ENCODE peak calls at places on chromosomes 12 and 14, in five cellular contexts. D, F, R, Z and J are unnamed samples.

GRCh38 chr12:67714648-67715047 is 66.1 kb downstream of the DYRK2 start:
- DNase-seq in D (no peak), F (peak; percentile 46), R (no peak), Z (no peak), J (no peak)

GRCh38 chr12:101780599-101780998 is 41.3 kb upstream of the SYCP3 start:
- DNase-seq in D (no peak), F (no peak), R (no peak), Z (no peak), J (no peak)

GRCh38 chr12:5203274-5203673 is 159.6 kb downstream of the KCNA5 start:
- DNase-seq in D (no peak), F (no peak), R (no peak), Z (no peak), J (no peak)

GRCh38 chr14:68081489-68081888 is 261.9 kb downstream of the RAD51B start:
- DNase-seq in D (no peak), F (no peak), R (no peak), Z (no peak), J (no peak)

GRCh38 chr14:94373708-94374107 is 14.7 kb downstream of the SERPINA1 start:
- DNase-seq in D (no peak), F (peak; percentile 80), R (no peak), Z (peak; percentile 73), J (no peak)

GRCh38 chr14:23079716-23080115 is 15.2 kb downstream of the ACIN1 start:
- DNase-seq in D (no peak), F (peak; percentile 63), R (no peak), Z (no peak), J (no peak)

GRCh38 chr12:3820122-3820521 is 53.1 kb downstream of the PARP11 start:
- DNase-seq in D (no peak), F (peak; percentile 43), R (no peak), Z (no peak), J (no peak)

GRCh38 chr12:124767075-124767821 is 96.4 kb downstream of the SCARB1 start:
- DNase-seq in D (peak; percentile 90), F (no peak), R (peak; percentile 82), Z (no peak), J (peak; percentile 93)

GRCh38 chr14:51244591-51244990 is 4.5 kb downstream of the TMX1 start:
- DNase-seq in D (no peak), F (no peak), R (no peak), Z (no peak), J (no peak)

GRCh38 chr12:92468358-92469020 is 234.3 kb upstream of the PLEKHG7 start:
- DNase-seq in D (no peak), F (no peak), R (no peak), Z (no peak), J (no peak)

GRCh38 chr14:77267937-77268699 is 2.9 kb downstream of the NGB start:
- DNase-seq in D (no peak), F (no peak), R (no peak), Z (no peak), J (no peak)

GRCh38 chr14:77271113-77271710 is at the start of gene NGB:
- DNase-seq in D (no peak), F (no peak), R (no peak), Z (no peak), J (no peak)

GRCh38 chr14:77270361-77271112 is 469 bp downstream of the NGB start:
- DNase-seq in D (no peak), F (no peak), R (no peak), Z (no peak), J (no peak)

GRCh38 chr14:77266336-77266735 is 4.7 kb downstream of the NGB start:
- DNase-seq in D (no peak), F (no peak), R (no peak), Z (no peak), J (no peak)

GRCh38 chr14:77268989-77269595 is 1.9 kb downstream of the NGB start:
- DNase-seq in D (no peak), F (no peak), R (no peak), Z (no peak), J (no peak)
- TF ChIP-seq CTCF in D (no peak), F (no peak), R (no peak), Z (no peak), J (no peak)

DNA sequence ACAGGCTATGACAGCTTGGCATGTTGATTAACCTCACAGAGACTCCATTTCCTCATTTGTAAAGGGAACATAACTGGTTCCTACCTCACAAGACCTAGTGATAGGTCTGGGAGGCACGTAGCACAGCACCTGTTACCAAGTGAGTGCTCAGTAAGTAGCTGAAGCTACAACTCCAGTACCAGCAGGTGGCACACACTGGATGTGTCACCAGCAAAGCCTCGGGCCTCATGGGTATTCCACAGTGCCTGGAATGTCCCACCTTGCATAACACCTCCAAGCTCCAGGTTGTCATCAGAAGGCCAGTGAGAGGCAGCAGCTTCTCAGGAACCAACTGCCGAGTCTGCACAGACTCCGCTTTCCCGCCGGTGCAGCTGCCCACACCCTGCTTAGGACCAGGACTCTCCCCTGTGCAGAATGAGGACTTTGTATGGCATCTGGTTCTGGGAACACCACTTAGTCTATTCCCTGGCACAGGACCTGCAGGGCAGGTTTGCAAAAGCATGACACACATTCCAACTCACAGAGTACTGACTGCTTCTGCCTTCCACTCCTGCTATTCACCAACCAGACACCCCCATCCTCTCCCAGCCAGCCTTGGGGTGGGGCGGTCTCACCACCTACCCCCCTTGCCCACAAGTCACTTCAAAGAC is 4.2 kb downstream of the VDR start:
- DNase-seq in D (no peak), F (no peak), R (no peak), Z (no peak), J (no peak)
- TF ChIP-seq CTCF in D (no peak), F (peak; percentile 43), R (no peak), Z (no peak), J (no peak)

GRCh38 chr12:109915171-109916040 is 15.3 kb downstream of the TCHP start:
- DNase-seq in D (no peak), F (no peak), R (no peak), Z (no peak), J (no peak)
- TF ChIP-seq CTCF in D (no peak), F (no peak), R (no peak), Z (no peak), J (no peak)

GRCh38 chr12:96069511-96070231 is 34.3 kb upstream of the LTA4H start:
- DNase-seq in D (no peak), F (no peak), R (no peak), Z (no peak), J (no peak)

GRCh38 chr12:96073346-96074336 is 38.3 kb upstream of the LTA4H start:
- DNase-seq in D (no peak), F (no peak), R (no peak), Z (no peak), J (no peak)

GRCh38 chr12:96068636-96069035 is 33.2 kb upstream of the LTA4H start:
- DNase-seq in D (no peak), F (no peak), R (no peak), Z (no peak), J (no peak)

GRCh38 chr12:96068111-96068510 is 32.7 kb upstream of the LTA4H start:
- DNase-seq in D (no peak), F (no peak), R (no peak), Z (no peak), J (no peak)

DNA sequence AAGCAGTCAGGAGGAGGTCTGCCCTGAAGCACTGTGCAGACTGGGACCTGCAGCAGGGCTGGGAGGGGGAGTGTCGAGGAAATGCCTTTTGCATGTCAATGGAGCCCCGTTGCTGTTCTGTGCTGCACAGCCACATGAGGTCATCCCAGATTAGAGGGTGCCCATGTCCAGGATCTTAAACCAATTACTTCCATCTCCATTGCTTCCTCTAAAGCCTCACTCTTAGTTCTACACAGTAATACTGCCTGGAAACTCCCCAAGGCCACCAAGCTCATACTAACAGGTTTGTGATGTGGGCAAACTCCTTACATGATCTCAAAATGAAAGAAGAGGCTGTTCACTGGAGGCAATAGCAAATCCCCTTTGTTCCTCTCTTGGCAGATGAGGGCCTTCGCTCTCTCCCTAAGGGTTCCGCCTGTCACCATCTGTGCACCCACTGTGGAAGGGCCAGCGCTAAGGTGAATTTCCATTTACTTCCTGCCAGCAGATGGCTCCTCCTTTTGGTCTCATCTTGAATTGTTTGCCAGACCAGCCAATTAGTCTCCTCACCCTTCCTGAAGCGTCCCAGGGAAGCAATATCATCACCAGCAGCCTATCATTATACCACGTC is 35.4 kb upstream of the LTA4H start:
- DNase-seq in D (no peak), F (no peak), R (no peak), Z (no peak), J (no peak)
- TF ChIP-seq CTCF in D (no peak), F (peak; percentile 40), R (no peak), Z (no peak), J (peak; percentile 16)

GRCh38 chr12:74897425-74898211 is 312.0 kb downstream of the KCNC2 start:
- DNase-seq in D (no peak), F (no peak), R (no peak), Z (no peak), J (no peak)

GRCh38 chr12:74899031-74899829 is 310.4 kb downstream of the KCNC2 start:
- DNase-seq in D (no peak), F (no peak), R (no peak), Z (no peak), J (no peak)

GRCh38 chr12:74900232-74900631 is 309.4 kb downstream of the KCNC2 start:
- DNase-seq in D (no peak), F (no peak), R (no peak), Z (no peak), J (no peak)

GRCh38 chr12:74906224-74906623 is 303.4 kb downstream of the KCNC2 start:
- DNase-seq in D (no peak), F (no peak), R (no peak), Z (no peak), J (no peak)

GRCh38 chr12:74903522-74903921 is 306.1 kb downstream of the KCNC2 start:
- DNase-seq in D (no peak), F (no peak), R (no peak), Z (no peak), J (no peak)
- TF ChIP-seq CTCF in D (no peak), F (peak; percentile 63), R (no peak), Z (no peak), J (peak; percentile 53)